ENCODE peak calls at places on chromosomes 2 and 18, in five cellular contexts. O, K, G, C and N are unnamed samples.

GRCh38 chr2:20212871-20213503 is 11.9 kb downstream of the SDC1 start:
- DNase-seq in O (peak), C (no peak), G (no peak), K (no peak), N (no peak)

GRCh38 chr2:86673976-86674670 is 46.0 kb upstream of the RMND5A start:
- DNase-seq in C (no peak), K (no peak), O (no peak), G (no peak), N (no peak)

GRCh38 chr2:29218071-29218470 is 102.9 kb downstream of the CLIP4 start:
- DNase-seq in G (no peak), C (no peak), O (no peak), K (no peak), N (no peak)

GRCh38 chr2:227629435-227629834 is 12.1 kb downstream of the SCYGR4 start:
- DNase-seq in O (no peak), K (no peak), C (no peak), G (no peak), N (no peak)

GRCh38 chr2:190110131-190110530 is 47.6 kb upstream of the MSTN start:
- DNase-seq in G (no peak), K (no peak), C (no peak), O (no peak), N (no peak)

GRCh38 chr2:36411962-36412444 is 56.4 kb downstream of the CRIM1 start:
- DNase-seq in K (no peak), C (peak), O (no peak), G (peak), N (no peak)

GRCh38 chr2:88296209-88296608 is 126.1 kb downstream of the THNSL2 start:
- DNase-seq in G (no peak), K (no peak), O (no peak), C (no peak), N (no peak)

GRCh38 chr2:231820786-231821303 is 34.6 kb downstream of the COPS7B start:
- DNase-seq in G (no peak), C (no peak), O (no peak), K (no peak), N (no peak)

GRCh38 chr2:220533485-220533884 is 906.1 kb downstream of the SLC4A3 start:
- DNase-seq in C (peak), K (peak), O (peak), G (no peak), N (peak)

GRCh38 chr2:143489135-143489534 is 359.9 kb downstream of the ARHGAP15 start:
- DNase-seq in C (no peak), K (no peak), O (no peak), G (no peak), N (no peak)

GRCh38 chr2:215950009-215950408 is 63.3 kb downstream of the MREG start:
- DNase-seq in O (peak), G (no peak), C (peak), K (peak), N (peak)

GRCh38 chr2:64837925-64838641 is 151.1 kb upstream of the SLC1A4 start:
- DNase-seq in K (no peak), C (no peak), G (no peak), O (no peak), N (peak)

GRCh38 chr2:230520875-230521155 is 104.8 kb downstream of the SP100 start:
- DNase-seq in O (no peak), K (no peak), C (no peak), G (no peak), N (peak)

GRCh38 chr2:70596739-70597138 is 43.1 kb upstream of the TGFA start:
- DNase-seq in O (no peak), G (no peak), K (no peak), C (no peak), N (no peak)

GRCh38 chr2:72809095-72809494 is 16.7 kb downstream of the EXOC6B start:
- DNase-seq in O (no peak), K (no peak), C (no peak), G (no peak), N (no peak)

GRCh38 chr2:174835797-174836255 is 71.6 kb upstream of the CHRNA1 start:
- DNase-seq in O (no peak), C (no peak), G (peak), K (no peak), N (no peak)

GRCh38 chr2:219675206-219675605 is 47.8 kb downstream of the SLC4A3 start:
- DNase-seq in O (no peak), C (no peak), G (no peak), K (no peak), N (no peak)

GRCh38 chr2:100889286-100889685 is 69.3 kb downstream of the NPAS2 start:
- DNase-seq in O (no peak), C (peak), G (no peak), K (no peak), N (no peak)

GRCh38 chr2:133331437-133331836 is 236.8 kb downstream of the NCKAP5 start:
- DNase-seq in K (no peak), G (no peak), O (no peak), C (no peak), N (no peak)

GRCh38 chr2:217622205-217622621 is 380.6 kb downstream of the TNS1 start:
- DNase-seq in G (peak), O (peak), K (no peak), C (no peak), N (no peak)

GRCh38 chr2:128318776-128319456 is at the start of gene HS6ST1:
- DNase-seq in C (peak), K (no peak), G (no peak), O (peak), N (peak)

GRCh38 chr2:110785439-110785838 is 53.1 kb downstream of the ACOXL start:
- DNase-seq in O (no peak), G (no peak), K (no peak), C (no peak), N (no peak)

GRCh38 chr2:152635635-152636298 is 81.5 kb downstream of the PRPF40A start:
- DNase-seq in K (no peak), G (peak), O (peak), C (peak), N (peak)

GRCh38 chr2:146987996-146988395 is 856.8 kb upstream of the ACVR2A start:
- DNase-seq in G (no peak), O (no peak), K (no peak), C (no peak), N (no peak)

GRCh38 chr2:23510471-23510870 is 125.5 kb downstream of the KLHL29 start:
- DNase-seq in K (no peak), C (no peak), O (no peak), G (no peak), N (no peak)

GRCh38 chr2:238453842-238454241 is 27.1 kb downstream of the ASB1 start:
- DNase-seq in G (no peak), C (no peak), K (no peak), O (no peak), N (no peak)

GRCh38 chr2:67565761-67566160 is 168.6 kb downstream of the ETAA1 start:
- DNase-seq in K (no peak), C (no peak), O (no peak), G (no peak), N (no peak)

GRCh38 chr2:232772540-232772939 is 3.8 kb downstream of the KCNJ13 start:
- DNase-seq in G (no peak), O (no peak), K (peak), C (no peak), N (no peak)

GRCh38 chr2:53740170-53740569 is 27.4 kb upstream of the CHAC2 start:
- DNase-seq in K (no peak), O (peak), C (peak), G (no peak), N (peak)

GRCh38 chr2:602571-603366 is 74.4 kb downstream of the TMEM18 start:
- DNase-seq in C (no peak), G (no peak), K (no peak), O (peak), N (no peak)

GRCh38 chr2:85584857-85585780 is 888 bp downstream of the VAMP5 start:
- DNase-seq in K (no peak), O (peak), G (no peak), C (peak), N (peak)

GRCh38 chr2:105697781-105698449 is 46.8 kb upstream of the NCK2 start:
- DNase-seq in K (no peak), G (no peak), C (no peak), O (no peak), N (no peak)

GRCh38 chr2:10772868-10773215 is 39.7 kb downstream of the PDIA6 start:
- DNase-seq in C (no peak), K (no peak), O (peak), G (no peak), N (no peak)

GRCh38 chr18:6366776-6367175 is 47.9 kb downstream of the L3MBTL4 start:
- DNase-seq in O (no peak), G (peak), K (no peak), C (no peak), N (no peak)

GRCh38 chr18:2536493-2536892 is 34.8 kb downstream of the METTL4 start:
- DNase-seq in O (no peak), K (no peak), C (no peak), G (no peak), N (peak)

GRCh38 chr2:46365913-46366674 is 68.9 kb downstream of the EPAS1 start:
- DNase-seq in K (no peak), G (no peak), O (peak), C (peak), N (peak)

GRCh38 chr2:237967463-237967871 is 653 bp downstream of the UBE2F start:
- DNase-seq in G (no peak), C (no peak), O (peak), K (no peak), N (no peak)

GRCh38 chr2:119756837-119757236 is 2.9 kb upstream of the PTPN4 start:
- DNase-seq in K (no peak), C (peak), G (no peak), O (no peak), N (no peak)

GRCh38 chr2:159773876-159774275 is 24.1 kb downstream of the CD302 start:
- DNase-seq in O (no peak), G (no peak), C (no peak), K (no peak), N (no peak)

GRCh38 chr2:45259144-45259543 is 249.9 kb upstream of the SIX2 start:
- DNase-seq in G (no peak), O (no peak), K (no peak), C (no peak), N (no peak)

DNA sequence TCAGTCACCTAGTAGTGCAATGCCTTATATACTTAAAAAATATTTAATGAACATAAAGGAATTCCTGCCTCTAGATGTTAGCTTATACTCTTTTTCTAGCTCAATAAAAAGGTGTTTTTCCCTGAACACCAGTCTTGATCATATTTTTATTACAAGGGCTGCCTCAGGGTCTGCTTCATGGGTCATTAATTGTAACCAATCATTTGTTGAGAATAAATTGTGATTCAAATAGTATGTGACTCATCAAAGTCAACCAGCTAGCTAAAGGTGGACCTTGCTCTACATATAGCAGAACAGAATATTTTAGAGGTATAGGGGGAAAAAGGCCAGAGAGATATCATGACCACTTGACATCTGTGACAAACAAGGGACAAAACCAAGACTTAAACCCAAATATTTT is 114.0 kb downstream of the PIK3C3 start:
- DNase-seq in O (no peak), C (no peak), G (no peak), K (no peak), N (no peak)
- TF ChIP-seq CHD2 in O (no peak), C (no peak), G (no peak), K (no peak), N (no peak)

GRCh38 chr18:62918361-62918760 is 203.0 kb downstream of the PHLPP1 start:
- DNase-seq in C (no peak), G (no peak), O (no peak), K (no peak), N (no peak)

GRCh38 chr18:62925031-62925688 is 209.8 kb downstream of the PHLPP1 start:
- DNase-seq in O (no peak), C (no peak), K (no peak), G (no peak), N (no peak)

GRCh38 chr18:62914868-62915267 is 199.5 kb downstream of the PHLPP1 start:
- DNase-seq in K (no peak), G (no peak), C (no peak), O (no peak), N (no peak)

DNA sequence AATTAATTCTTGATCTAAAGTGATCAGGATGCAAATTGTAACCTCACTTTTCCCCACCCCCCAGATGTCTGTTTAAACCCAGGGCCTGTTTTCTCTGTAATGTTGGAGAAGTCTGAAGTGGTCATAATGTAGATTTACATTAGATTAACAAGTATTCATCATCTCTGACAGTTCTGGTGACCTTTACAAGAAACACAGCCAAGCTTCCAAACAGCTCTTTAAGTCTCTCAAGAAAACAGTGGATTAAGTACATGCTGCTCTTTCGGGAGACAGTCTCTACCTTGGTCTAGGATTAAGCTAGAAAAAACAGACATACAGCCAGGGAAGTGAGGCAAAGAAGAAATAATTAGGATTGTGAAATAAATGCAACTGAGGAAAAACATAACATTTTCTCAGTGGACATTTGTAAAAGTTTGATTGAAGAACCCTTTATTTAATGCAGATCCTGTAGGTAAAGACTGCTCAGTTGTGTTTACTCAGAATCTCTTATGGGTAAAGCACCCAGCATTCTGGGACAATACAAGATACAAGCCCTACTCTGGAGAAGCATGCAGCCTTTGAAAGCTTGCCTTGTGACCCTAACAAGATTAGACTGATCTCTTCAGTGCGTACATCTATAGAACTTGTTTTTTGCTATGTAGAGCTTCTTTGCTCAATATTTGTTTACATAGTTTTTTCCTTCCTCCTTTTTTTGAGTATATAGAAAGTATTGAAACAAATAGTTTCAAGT is 203.9 kb downstream of the PHLPP1 start:
- DNase-seq in K (no peak), G (no peak), C (no peak), O (no peak), N (no peak)
- TF ChIP-seq CHD2 in K (no peak), G (no peak), C (no peak), O (no peak), N (no peak)

DNA sequence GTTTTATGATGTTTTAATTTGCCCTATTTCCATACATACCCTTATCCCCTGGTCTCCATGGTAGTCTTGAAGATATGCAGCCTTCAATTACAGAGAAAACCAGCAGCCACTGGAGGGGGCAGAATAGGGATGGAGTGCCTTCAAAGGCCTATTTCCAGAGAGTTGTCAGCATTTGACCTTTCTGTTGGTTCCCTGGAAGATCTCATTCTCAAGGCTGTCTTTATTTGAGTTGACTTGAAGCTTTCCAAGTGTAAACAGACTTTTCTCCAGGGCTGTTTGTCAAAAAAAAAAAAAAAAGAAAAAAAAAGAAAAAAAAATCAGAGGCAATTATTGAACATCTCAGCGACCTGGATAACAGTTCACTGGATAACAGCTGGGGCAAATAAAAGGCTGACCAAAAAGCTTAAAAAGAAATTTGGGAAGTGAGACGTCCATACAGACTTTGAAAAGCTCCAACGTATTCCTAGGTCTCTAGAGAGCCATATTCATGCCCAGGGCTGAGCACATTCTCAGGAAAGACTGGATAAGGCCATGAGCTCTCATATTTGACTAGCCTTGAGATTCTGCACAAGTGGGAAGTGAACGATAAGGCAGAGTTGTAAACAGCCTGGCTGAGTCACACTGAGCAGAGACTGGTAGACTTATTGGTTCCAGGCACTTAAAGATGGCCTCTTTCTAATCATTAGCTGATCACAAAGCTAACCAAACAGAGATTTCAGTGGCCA is 126.6 kb downstream of the VAPA start:
- DNase-seq in K (no peak), G (no peak), C (no peak), O (no peak), N (no peak)
- TF ChIP-seq CHD2 in K (no peak), G (no peak), C (no peak), O (no peak), N (no peak)

DNA sequence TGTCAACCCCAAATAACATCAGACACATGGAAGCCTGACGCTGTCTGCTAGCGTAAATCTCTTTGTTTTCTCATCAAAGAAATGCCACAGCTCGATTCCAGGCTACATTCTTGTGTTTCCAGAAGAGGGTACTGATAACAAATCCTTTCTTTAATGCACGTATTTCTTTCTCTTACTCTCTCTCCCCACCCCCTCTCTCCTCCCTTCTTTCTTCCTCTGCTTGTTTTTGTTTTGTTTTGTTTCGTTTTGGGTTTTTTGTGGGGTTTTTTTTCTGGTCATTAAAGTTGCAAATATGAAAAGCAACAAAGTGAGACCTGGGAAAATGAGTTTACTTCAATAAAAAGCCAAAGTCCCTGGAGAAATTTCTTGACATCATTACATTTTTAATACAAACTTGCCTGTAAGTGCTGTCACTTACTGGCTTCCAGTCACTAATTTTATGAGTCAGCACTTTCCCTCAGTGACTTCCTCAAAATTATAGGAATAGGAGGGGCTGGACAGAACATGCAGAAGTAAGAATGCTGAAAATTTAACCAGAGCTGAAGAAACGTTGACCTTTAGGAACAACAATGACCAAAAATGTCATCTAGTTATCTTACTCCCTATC is 106.7 kb upstream of the NABP1 start:
- DNase-seq in O (no peak), G (no peak), K (no peak), C (peak), N (peak)
- TF ChIP-seq CHD2 in O (no peak), G (no peak), K (no peak), C (no peak), N (no peak)

GRCh38 chr2:8431446-8432125 is 250.3 kb upstream of the ID2 start:
- DNase-seq in C (no peak), O (no peak), K (no peak), G (no peak), N (no peak)
- TF ChIP-seq CHD2 in C (no peak), O (no peak), K (no peak), G (no peak), N (no peak)